ENCODE peak calls at places on chromosomes 6 and 20, in ten cellular contexts. One of them, this sample, is unnamed.
A peak's percentile ranks its signal among the peaks of the same experiment; 100 is the strongest.

GRCh38 chr6:54579011-54579410 is 267.6 kb upstream of the FAM83B start:
- DNase-seq in GM23338: peak; percentile 56
- DNase-seq in heart right ventricle: no peak
- DNase-seq in mammary epithelial cell: no peak
- DNase-seq in SJSA1: no peak
- DNase-seq in mesenchymal stem cell: peak; percentile 8
- DNase-seq in H7: no peak
- DNase-seq in tibial nerve: no peak
- DNase-seq in SK-N-SH: no peak
- DNase-seq in cardiac muscle cell: no peak
- DNase-seq in this sample: no peak

GRCh38 chr6:53824714-53825113 is 29.9 kb downstream of the LRRC1 start:
- DNase-seq in mesenchymal stem cell: no peak
- DNase-seq in SJSA1: no peak
- DNase-seq in mammary epithelial cell: no peak
- DNase-seq in cardiac muscle cell: no peak
- DNase-seq in heart right ventricle: no peak
- DNase-seq in SK-N-SH: no peak
- DNase-seq in GM23338: no peak
- DNase-seq in tibial nerve: no peak
- DNase-seq in H7: no peak
- DNase-seq in this sample: no peak

GRCh38 chr6:22959571-22959970 is 390.2 kb downstream of the HDGFL1 start:
- DNase-seq in heart right ventricle: no peak
- DNase-seq in cardiac muscle cell: no peak
- DNase-seq in mesenchymal stem cell: no peak
- DNase-seq in SK-N-SH: no peak
- DNase-seq in SJSA1: no peak
- DNase-seq in tibial nerve: no peak
- DNase-seq in H7: no peak
- DNase-seq in mammary epithelial cell: peak; percentile 4
- DNase-seq in GM23338: no peak
- DNase-seq in this sample: no peak

GRCh38 chr6:40440083-40440482 is 147.1 kb downstream of the LRFN2 start:
- DNase-seq in SK-N-SH: no peak
- DNase-seq in tibial nerve: no peak
- DNase-seq in cardiac muscle cell: no peak
- DNase-seq in heart right ventricle: no peak
- DNase-seq in mesenchymal stem cell: no peak
- DNase-seq in SJSA1: no peak
- DNase-seq in mammary epithelial cell: peak; percentile 81
- DNase-seq in GM23338: no peak
- DNase-seq in H7: no peak
- DNase-seq in this sample: peak; percentile 76

GRCh38 chr20:44069203-44069931 is 117.6 kb downstream of the JPH2 start:
- DNase-seq in GM23338: no peak
- DNase-seq in heart right ventricle: no peak
- DNase-seq in mesenchymal stem cell: no peak
- DNase-seq in tibial nerve: no peak
- DNase-seq in mammary epithelial cell: no peak
- DNase-seq in cardiac muscle cell: no peak
- DNase-seq in SK-N-SH: no peak
- DNase-seq in SJSA1: peak; percentile 40
- DNase-seq in H7: no peak
- DNase-seq in this sample: no peak

GRCh38 chr6:65745614-65746013 is 38.6 kb upstream of the EYS start:
- DNase-seq in H7: no peak
- DNase-seq in cardiac muscle cell: no peak
- DNase-seq in mesenchymal stem cell: no peak
- DNase-seq in tibial nerve: no peak
- DNase-seq in mammary epithelial cell: no peak
- DNase-seq in SK-N-SH: no peak
- DNase-seq in heart right ventricle: no peak
- DNase-seq in SJSA1: no peak
- DNase-seq in GM23338: no peak
- DNase-seq in this sample: no peak

GRCh38 chr20:53100476-53100911 is 128.3 kb downstream of the TSHZ2 start:
- DNase-seq in mesenchymal stem cell: peak; percentile 44
- DNase-seq in mammary epithelial cell: peak; percentile 5
- DNase-seq in tibial nerve: no peak
- DNase-seq in GM23338: no peak
- DNase-seq in H7: no peak
- DNase-seq in heart right ventricle: no peak
- DNase-seq in SK-N-SH: peak; percentile 48
- DNase-seq in SJSA1: no peak
- DNase-seq in cardiac muscle cell: peak; percentile 78
- DNase-seq in this sample: no peak

GRCh38 chr6:82006027-82006738 is 241.4 kb downstream of the IBTK start:
- DNase-seq in mammary epithelial cell: peak; percentile 41
- DNase-seq in heart right ventricle: no peak
- DNase-seq in H7: no peak
- DNase-seq in mesenchymal stem cell: peak; percentile 45
- DNase-seq in SK-N-SH: peak; percentile 7
- DNase-seq in SJSA1: no peak
- DNase-seq in cardiac muscle cell: peak; percentile 32
- DNase-seq in GM23338: peak; percentile 63
- DNase-seq in tibial nerve: no peak
- DNase-seq in this sample: peak; percentile 64

GRCh38 chr20:36527331-36528125 is 13.8 kb upstream of the MYL9 start:
- DNase-seq in SK-N-SH: no peak
- DNase-seq in GM23338: no peak
- DNase-seq in H7: peak; percentile 26
- DNase-seq in heart right ventricle: no peak
- DNase-seq in SJSA1: no peak
- DNase-seq in tibial nerve: no peak
- DNase-seq in mesenchymal stem cell: no peak
- DNase-seq in cardiac muscle cell: no peak
- DNase-seq in mammary epithelial cell: no peak
- DNase-seq in this sample: no peak

GRCh38 chr6:166485651-166486535 is 100.6 kb downstream of the RAMACL start:
- DNase-seq in SK-N-SH: no peak
- DNase-seq in heart right ventricle: no peak
- DNase-seq in SJSA1: no peak
- DNase-seq in mammary epithelial cell: no peak
- DNase-seq in cardiac muscle cell: no peak
- DNase-seq in GM23338: peak; percentile 18
- DNase-seq in tibial nerve: no peak
- DNase-seq in mesenchymal stem cell: no peak
- DNase-seq in H7: peak; percentile 73
- DNase-seq in this sample: no peak

GRCh38 chr20:20731000-20731944 is 18.8 kb upstream of the RALGAPA2 start:
- DNase-seq in mesenchymal stem cell: no peak
- DNase-seq in SJSA1: no peak
- DNase-seq in cardiac muscle cell: no peak
- DNase-seq in mammary epithelial cell: no peak
- DNase-seq in GM23338: no peak
- DNase-seq in H7: no peak
- DNase-seq in heart right ventricle: peak; percentile 36
- DNase-seq in SK-N-SH: no peak
- DNase-seq in tibial nerve: no peak
- DNase-seq in this sample: no peak

GRCh38 chr6:82040405-82041221 is 206.9 kb downstream of the IBTK start:
- DNase-seq in mesenchymal stem cell: peak; percentile 66
- DNase-seq in SJSA1: peak; percentile 47
- DNase-seq in heart right ventricle: peak; percentile 50
- DNase-seq in tibial nerve: no peak
- DNase-seq in cardiac muscle cell: peak; percentile 67
- DNase-seq in GM23338: peak; percentile 79
- DNase-seq in SK-N-SH: peak; percentile 16
- DNase-seq in mammary epithelial cell: peak; percentile 24
- DNase-seq in H7: peak; percentile 5
- DNase-seq in this sample: peak; percentile 55

GRCh38 chr6:40723967-40724366 is 136.8 kb upstream of the LRFN2 start:
- DNase-seq in cardiac muscle cell: no peak
- DNase-seq in H7: no peak
- DNase-seq in SK-N-SH: peak; percentile 60
- DNase-seq in mesenchymal stem cell: peak; percentile 38
- DNase-seq in tibial nerve: no peak
- DNase-seq in SJSA1: no peak
- DNase-seq in mammary epithelial cell: peak; percentile 5
- DNase-seq in GM23338: no peak
- DNase-seq in heart right ventricle: no peak
- DNase-seq in this sample: no peak

GRCh38 chr20:24990810-24991252 is 1.7 kb downstream of the APMAP start:
- DNase-seq in SK-N-SH: no peak
- DNase-seq in cardiac muscle cell: no peak
- DNase-seq in tibial nerve: no peak
- DNase-seq in GM23338: no peak
- DNase-seq in heart right ventricle: no peak
- DNase-seq in H7: no peak
- DNase-seq in mesenchymal stem cell: no peak
- DNase-seq in SJSA1: peak; percentile 9
- DNase-seq in mammary epithelial cell: peak; percentile 46
- DNase-seq in this sample: peak; percentile 75

GRCh38 chr20:22491188-22491500 is 93.2 kb downstream of the FOXA2 start:
- DNase-seq in tibial nerve: no peak
- DNase-seq in heart right ventricle: no peak
- DNase-seq in mammary epithelial cell: no peak
- DNase-seq in GM23338: no peak
- DNase-seq in SJSA1: no peak
- DNase-seq in H7: no peak
- DNase-seq in mesenchymal stem cell: no peak
- DNase-seq in cardiac muscle cell: no peak
- DNase-seq in SK-N-SH: no peak
- DNase-seq in this sample: no peak

GRCh38 chr6:118103381-118104105 is 196.5 kb downstream of the SLC35F1 start:
- DNase-seq in cardiac muscle cell: no peak
- DNase-seq in H7: no peak
- DNase-seq in heart right ventricle: peak; percentile 7
- DNase-seq in SK-N-SH: no peak
- DNase-seq in GM23338: no peak
- DNase-seq in mesenchymal stem cell: no peak
- DNase-seq in mammary epithelial cell: no peak
- DNase-seq in SJSA1: no peak
- DNase-seq in tibial nerve: no peak
- DNase-seq in this sample: no peak

DNA sequence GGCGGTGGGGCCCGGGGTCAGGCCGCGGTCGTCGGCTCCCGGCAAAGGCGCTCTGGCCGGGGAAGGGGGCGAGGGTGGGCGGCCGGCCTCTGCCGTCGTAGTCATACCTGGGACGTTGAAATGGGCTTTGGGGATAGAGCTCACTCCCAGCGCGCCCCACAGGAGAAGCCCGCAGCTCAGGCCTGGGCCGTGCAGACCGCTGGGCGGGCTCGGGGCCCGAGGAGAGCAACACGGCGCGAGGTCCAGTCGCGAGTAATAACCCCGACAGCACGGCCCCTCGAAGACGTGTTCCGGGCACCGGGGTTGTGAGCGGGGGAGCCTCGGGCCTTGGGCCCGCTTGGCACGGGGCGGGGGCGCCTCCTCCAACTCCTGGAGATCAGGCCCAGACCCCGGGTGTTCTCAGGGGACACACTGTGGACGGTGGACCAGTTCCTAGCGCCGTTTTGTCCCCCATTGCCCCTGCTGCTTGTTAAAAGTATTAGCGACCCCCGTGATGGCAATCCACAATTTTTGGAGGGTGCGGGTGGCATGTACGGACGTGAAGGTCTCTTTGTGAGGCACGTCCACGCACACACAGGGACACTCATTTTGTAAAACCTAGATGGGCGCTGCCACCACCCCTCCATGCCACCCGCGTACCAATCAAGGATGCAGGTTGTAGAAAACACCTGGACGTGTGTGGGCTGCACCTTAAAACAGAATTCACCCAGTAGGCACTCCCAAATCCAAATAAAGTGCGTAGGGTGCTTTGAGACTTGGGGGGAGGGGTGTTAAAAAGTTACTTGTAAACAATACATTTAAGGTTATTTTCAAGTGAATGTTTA is 11.0 kb downstream of the FOXC1 start:
- DNase-seq in mesenchymal stem cell: no peak
- DNase-seq in GM23338: peak; percentile 38
- DNase-seq in cardiac muscle cell: no peak
- DNase-seq in heart right ventricle: no peak
- DNase-seq in SK-N-SH: no peak
- DNase-seq in mammary epithelial cell: no peak
- DNase-seq in H7: no peak
- DNase-seq in tibial nerve: no peak
- DNase-seq in SJSA1: no peak
- DNase-seq in this sample: no peak
- H3K4me3 ChIP-seq in mesenchymal stem cell: no peak overlapping the region
- H3K4me3 ChIP-seq in GM23338: peak overlapping the region; percentile 58
- H3K4me3 ChIP-seq in cardiac muscle cell: no peak overlapping the region
- H3K4me3 ChIP-seq in heart right ventricle: no peak overlapping the region
- H3K4me3 ChIP-seq in SK-N-SH: no peak overlapping the region
- H3K4me3 ChIP-seq in mammary epithelial cell: no peak overlapping the region
- H3K4me3 ChIP-seq in H7: peak overlapping the region; percentile 27
- H3K4me3 ChIP-seq in tibial nerve: peak overlapping the region; percentile 7
- H3K4me3 ChIP-seq in SJSA1: no peak overlapping the region
- H3K4me3 ChIP-seq in this sample: no peak overlapping the region

GRCh38 chr6:27279513-27280063 is 32.1 kb downstream of the PRSS16 start:
- DNase-seq in SJSA1: no peak
- DNase-seq in cardiac muscle cell: no peak
- DNase-seq in H7: peak; percentile 71
- DNase-seq in heart right ventricle: no peak
- DNase-seq in mammary epithelial cell: no peak
- DNase-seq in SK-N-SH: no peak
- DNase-seq in mesenchymal stem cell: no peak
- DNase-seq in GM23338: peak; percentile 63
- DNase-seq in tibial nerve: no peak
- DNase-seq in this sample: no peak
- H3K4me3 ChIP-seq in SJSA1: no peak overlapping the region
- H3K4me3 ChIP-seq in cardiac muscle cell: peak overlapping the region; percentile 31
- H3K4me3 ChIP-seq in H7: peak overlapping the region; percentile 72
- H3K4me3 ChIP-seq in heart right ventricle: no peak overlapping the region
- H3K4me3 ChIP-seq in mammary epithelial cell: peak overlapping the region; percentile 55
- H3K4me3 ChIP-seq in SK-N-SH: peak overlapping the region; percentile 38
- H3K4me3 ChIP-seq in mesenchymal stem cell: peak overlapping the region; percentile 78
- H3K4me3 ChIP-seq in GM23338: peak overlapping the region; percentile 76
- H3K4me3 ChIP-seq in tibial nerve: no peak overlapping the region
- H3K4me3 ChIP-seq in this sample: peak overlapping the region; percentile 63

DNA sequence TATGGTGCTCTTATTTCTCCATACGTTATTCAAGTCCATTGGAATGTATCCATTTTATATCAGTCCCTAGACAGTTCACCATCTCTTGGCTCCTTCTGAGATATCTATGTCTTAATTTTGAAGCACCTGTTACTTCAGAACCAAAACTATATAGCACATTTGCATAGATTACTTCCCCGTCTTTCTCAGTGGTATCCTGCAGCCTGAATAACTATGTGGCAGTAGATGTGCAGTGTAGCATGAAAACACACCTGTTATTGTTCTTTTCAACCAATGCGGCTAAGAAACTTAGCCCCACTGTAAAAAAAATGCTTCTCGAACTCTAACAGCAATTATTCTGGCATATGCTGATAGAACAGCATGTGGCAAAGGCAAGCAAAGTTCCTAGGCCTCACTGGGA is 1184.4 kb upstream of the ADGRB3 start:
- DNase-seq in mammary epithelial cell: no peak
- DNase-seq in cardiac muscle cell: no peak
- DNase-seq in GM23338: no peak
- DNase-seq in SJSA1: no peak
- DNase-seq in mesenchymal stem cell: no peak
- DNase-seq in H7: no peak
- DNase-seq in SK-N-SH: no peak
- DNase-seq in heart right ventricle: no peak
- DNase-seq in tibial nerve: no peak
- DNase-seq in this sample: no peak
- H3K4me3 ChIP-seq in mammary epithelial cell: no peak overlapping the region
- H3K4me3 ChIP-seq in cardiac muscle cell: no peak overlapping the region
- H3K4me3 ChIP-seq in GM23338: no peak overlapping the region
- H3K4me3 ChIP-seq in SJSA1: no peak overlapping the region
- H3K4me3 ChIP-seq in mesenchymal stem cell: no peak overlapping the region
- H3K4me3 ChIP-seq in H7: no peak overlapping the region
- H3K4me3 ChIP-seq in SK-N-SH: no peak overlapping the region
- H3K4me3 ChIP-seq in heart right ventricle: no peak overlapping the region
- H3K4me3 ChIP-seq in tibial nerve: no peak overlapping the region
- H3K4me3 ChIP-seq in this sample: no peak overlapping the region

GRCh38 chr6:31168606-31169005 is 1.9 kb downstream of the POU5F1 start:
- DNase-seq in GM23338: no peak
- DNase-seq in cardiac muscle cell: no peak
- DNase-seq in tibial nerve: no peak
- DNase-seq in H7: peak; percentile 19
- DNase-seq in heart right ventricle: no peak
- DNase-seq in mammary epithelial cell: no peak
- DNase-seq in SK-N-SH: no peak
- DNase-seq in SJSA1: no peak
- DNase-seq in mesenchymal stem cell: no peak
- DNase-seq in this sample: no peak
- H3K4me3 ChIP-seq in GM23338: peak overlapping the region; percentile 100
- H3K4me3 ChIP-seq in cardiac muscle cell: no peak overlapping the region
- H3K4me3 ChIP-seq in tibial nerve: no peak overlapping the region
- H3K4me3 ChIP-seq in H7: peak overlapping the region; percentile 93
- H3K4me3 ChIP-seq in heart right ventricle: no peak overlapping the region
- H3K4me3 ChIP-seq in mammary epithelial cell: no peak overlapping the region
- H3K4me3 ChIP-seq in SK-N-SH: no peak overlapping the region
- H3K4me3 ChIP-seq in SJSA1: no peak overlapping the region
- H3K4me3 ChIP-seq in mesenchymal stem cell: no peak overlapping the region
- H3K4me3 ChIP-seq in this sample: no peak overlapping the region

This sample was measured in epithelial cell of esophagus.